ENCODE peak calls at places on chromosomes 2 and 18, in four cellular contexts. R is effector memory CD8-positive, alpha-beta T cell; S is endodermal cell; X is NCI-H69. B is an unnamed sample.

GRCh38 chr2:159136405-159136804 is 150.1 kb downstream of the WDSUB1 start:
- DNase-seq in R (no peak), S (no peak), X (no peak), B (no peak)

GRCh38 chr2:133802366-133802765 is 234.1 kb upstream of the NCKAP5 start:
- DNase-seq in S (no peak), X (no peak), R (no peak), B (no peak)

GRCh38 chr18:73199151-73199550 is 331.4 kb upstream of the NETO1 start:
- DNase-seq in R (no peak), X (no peak), S (no peak), B (no peak)

GRCh38 chr2:207635468-207636200 is 10.4 kb upstream of the METTL21A start:
- DNase-seq in X (no peak), S (no peak), R (no peak), B (no peak)

GRCh38 chr2:204706939-204707338 is 161.7 kb downstream of the PARD3B start:
- DNase-seq in R (no peak), S (no peak), X (no peak), B (no peak)

GRCh38 chr2:233756429-233757081 is 3.5 kb upstream of the UGT1A1 start:
- DNase-seq in R (no peak), S (no peak), X (no peak), B (no peak)

GRCh38 chr18:11027862-11028261 is 121.5 kb downstream of the PIEZO2 start:
- DNase-seq in R (no peak), S (no peak), X (no peak), B (no peak)

GRCh38 chr2:213281156-213281555 is 3.1 kb upstream of the SPAG16 start:
- DNase-seq in R (no peak), X (no peak), S (no peak), B (no peak)

GRCh38 chr18:12278153-12278764 is 24.1 kb downstream of the CIDEA start:
- DNase-seq in S (peak; percentile 80), X (peak; percentile 50), R (no peak), B (no peak)

GRCh38 chr2:218290316-218291261 is 1.7 kb downstream of the TMBIM1 start:
- DNase-seq in X (no peak), R (peak; percentile 39), S (no peak), B (no peak)

GRCh38 chr2:159755788-159756187 is 42.2 kb downstream of the CD302 start:
- DNase-seq in X (peak; percentile 46), R (no peak), S (peak; percentile 67), B (no peak)

GRCh38 chr2:210224660-210225460 is at the start of gene ACADL:
- DNase-seq in R (no peak), X (peak; percentile 62), S (peak; percentile 87), B (peak; percentile 6)

GRCh38 chr2:47058061-47058931 is 96.8 kb downstream of the STPG4 start:
- DNase-seq in X (peak; percentile 7), S (no peak), R (no peak), B (no peak)

GRCh38 chr2:108591163-108591562 is 56.9 kb downstream of the LIMS1 start:
- DNase-seq in S (no peak), X (no peak), R (no peak), B (no peak)

GRCh38 chr18:26621161-26622026 is 73.0 kb upstream of the KCTD1 start:
- DNase-seq in S (peak; percentile 88), X (peak; percentile 53), R (no peak), B (peak; percentile 44)

GRCh38 chr2:68466361-68466777 is 725 bp downstream of the FBXO48 start:
- DNase-seq in S (peak; percentile 57), R (peak; percentile 51), X (no peak), B (peak; percentile 33)

GRCh38 chr2:227860116-227860724 is 11.2 kb upstream of the DAW1 start:
- DNase-seq in S (no peak), X (no peak), R (no peak), B (no peak)

GRCh38 chr2:59425292-59425691 is 1128.2 kb downstream of the BCL11A start:
- DNase-seq in R (no peak), S (no peak), X (no peak), B (no peak)

GRCh38 chr2:201964631-201965206 is 68.9 kb upstream of the FZD7 start:
- DNase-seq in S (no peak), R (no peak), X (peak; percentile 84), B (no peak)

GRCh38 chr2:31271851-31272267 is 37.9 kb downstream of the EHD3 start:
- DNase-seq in R (no peak), S (no peak), X (peak; percentile 42), B (peak; percentile 15)

GRCh38 chr2:68352651-68353386 is 12.3 kb upstream of the PLEK start:
- DNase-seq in X (no peak), R (no peak), S (no peak), B (no peak)

GRCh38 chr2:229485782-229486181 is 214.7 kb upstream of the PID1 start:
- DNase-seq in S (no peak), R (no peak), X (no peak), B (no peak)

GRCh38 chr2:211429256-211429655 is 872.9 kb downstream of the CPS1 start:
- DNase-seq in S (no peak), R (no peak), X (no peak), B (peak; percentile 72)

GRCh38 chr2:10700078-10700803 is 10.5 kb upstream of the NOL10 start:
- DNase-seq in X (no peak), R (no peak), S (peak; percentile 15), B (no peak)

GRCh38 chr2:219695145-219695544 is 67.7 kb downstream of the SLC4A3 start:
- DNase-seq in X (no peak), S (no peak), R (no peak), B (no peak)

GRCh38 chr2:67649331-67650071 is 252.4 kb downstream of the ETAA1 start:
- DNase-seq in S (peak; percentile 44), X (peak; percentile 89), R (no peak), B (no peak)